ENCODE peak calls at places on chromosomes 2 and 18, in six cellular contexts. M is fibroblast of villous mesenchyme, Q is fibroblast of lung, D is fibroblast of the aortic adventitia, W is psoas muscle, X is AG04450. O is an unnamed sample.

GRCh38 chr2:126723281-126723815 is 67.4 kb downstream of the GYPC start:
- DNase-seq in M (no peak), Q (no peak), D (no peak), W (no peak), X (no peak), O (no peak)

GRCh38 chr2:75896779-75897366 is 186.2 kb upstream of the GCFC2 start:
- DNase-seq in M (no peak), Q (no peak), D (no peak), W (no peak), X (no peak), O (peak)

GRCh38 chr2:11945139-11946126 is 199.0 kb downstream of the LPIN1 start:
- DNase-seq in M (no peak), Q (no peak), D (no peak), W (no peak), X (no peak), O (no peak)

GRCh38 chr2:239443666-239444567 is 43.1 kb upstream of the HDAC4 start:
- DNase-seq in M (no peak), Q (peak), D (peak), W (no peak), X (no peak), O (no peak)

GRCh38 chr18:39624934-39625333 is 2059.3 kb upstream of the CELF4 start:
- DNase-seq in M (peak), Q (peak), D (peak), W (no peak), X (peak), O (peak)

GRCh38 chr18:7034924-7035323 is 82.7 kb downstream of the LAMA1 start:
- DNase-seq in M (no peak), Q (no peak), D (no peak), W (no peak), X (no peak), O (no peak)

GRCh38 chr2:23269747-23270146 is 115.2 kb upstream of the KLHL29 start:
- DNase-seq in M (no peak), Q (no peak), D (no peak), W (no peak), X (no peak), O (no peak)

GRCh38 chr2:239821694-239822075 is 203.5 kb downstream of the NDUFA10 start:
- DNase-seq in M (no peak), Q (no peak), D (no peak), W (no peak), X (no peak), O (no peak)

GRCh38 chr2:99822487-99823218 is 319.7 kb downstream of the AFF3 start:
- DNase-seq in M (no peak), Q (no peak), D (no peak), W (no peak), X (no peak), O (no peak)

GRCh38 chr2:25259744-25260124 is 82.0 kb downstream of the DNMT3A start:
- DNase-seq in M (no peak), Q (no peak), D (no peak), W (peak), X (no peak), O (no peak)

GRCh38 chr2:153388246-153388645 is 90.3 kb downstream of the RPRM start:
- DNase-seq in M (peak), Q (no peak), D (no peak), W (no peak), X (no peak), O (peak)

GRCh38 chr2:191285252-191285651 is 40.0 kb downstream of the MYO1B start:
- DNase-seq in M (no peak), Q (no peak), D (no peak), W (no peak), X (no peak), O (no peak)

GRCh38 chr2:42810971-42811865 is 18.8 kb upstream of the HAAO start:
- DNase-seq in M (peak), Q (peak), D (peak), W (peak), X (no peak), O (no peak)

GRCh38 chr18:9507565-9508088 is 32.3 kb downstream of the RALBP1 start:
- DNase-seq in M (peak), Q (no peak), D (no peak), W (no peak), X (no peak), O (no peak)

GRCh38 chr2:7794916-7795315 is 877.7 kb downstream of the RNF144A start:
- DNase-seq in M (no peak), Q (no peak), D (no peak), W (no peak), X (no peak), O (no peak)

GRCh38 chr18:61496374-61496773 is 163.1 kb downstream of the CDH20 start:
- DNase-seq in M (no peak), Q (no peak), D (no peak), W (no peak), X (no peak), O (no peak)

GRCh38 chr2:22499082-22499844 is 885.7 kb upstream of the KLHL29 start:
- DNase-seq in M (no peak), Q (no peak), D (no peak), W (no peak), X (no peak), O (no peak)

GRCh38 chr2:237485844-237486243 is 1.2 kb upstream of the MLPH start:
- DNase-seq in M (peak), Q (no peak), D (no peak), W (no peak), X (no peak), O (no peak)

GRCh38 chr2:170783549-170783948 is 13.4 kb downstream of the ERICH2 start:
- DNase-seq in M (no peak), Q (no peak), D (no peak), W (no peak), X (no peak), O (no peak)

GRCh38 chr2:201215963-201216362 is 33.0 kb downstream of the CASP10 start:
- DNase-seq in M (no peak), Q (no peak), D (no peak), W (no peak), X (no peak), O (no peak)

GRCh38 chr2:147547425-147547824 is 297.4 kb upstream of the ACVR2A start:
- DNase-seq in M (no peak), Q (no peak), D (peak), W (no peak), X (no peak), O (no peak)

GRCh38 chr2:177467646-177468045 is 75.1 kb downstream of the AGPS start:
- DNase-seq in M (peak), Q (peak), D (peak), W (no peak), X (no peak), O (peak)

GRCh38 chr2:240200230-240201051 is 60.0 kb upstream of the OTOS start:
- DNase-seq in M (peak), Q (peak), D (peak), W (no peak), X (no peak), O (no peak)

GRCh38 chr2:41930807-41931566 is 116.8 kb upstream of the PKDCC start:
- DNase-seq in M (peak), Q (peak), D (no peak), W (no peak), X (no peak), O (no peak)

GRCh38 chr2:96264656-96265348 is 995 bp downstream of the TMEM127 start:
- DNase-seq in M (peak), Q (peak), D (peak), W (peak), X (no peak), O (no peak)

GRCh38 chr2:71929482-71929772 is 218.2 kb downstream of the CYP26B1 start:
- DNase-seq in M (no peak), Q (no peak), D (no peak), W (no peak), X (no peak), O (no peak)

GRCh38 chr2:200447139-200447855 is 62.6 kb downstream of the KCTD18 start:
- DNase-seq in M (peak), Q (peak), D (no peak), W (no peak), X (peak), O (no peak)

GRCh38 chr2:165055081-165055879 is 100.0 kb upstream of the SLC38A11 start:
- DNase-seq in M (peak), Q (no peak), D (peak), W (no peak), X (no peak), O (no peak)

GRCh38 chr2:152407204-152407721 is 72.3 kb downstream of the FMNL2 start:
- DNase-seq in M (peak), Q (peak), D (peak), W (peak), X (no peak), O (no peak)

GRCh38 chr2:104849618-104850097 is 4.3 kb upstream of the POU3F3 start:
- DNase-seq in M (peak), Q (peak), D (peak), W (peak), X (peak), O (no peak)

GRCh38 chr2:220963930-220964329 is 608.2 kb downstream of the EPHA4 start:
- DNase-seq in M (no peak), Q (no peak), D (no peak), W (no peak), X (no peak), O (no peak)

GRCh38 chr2:129801575-129801974 is 177.9 kb upstream of the RAB6C start:
- DNase-seq in M (no peak), Q (peak), D (peak), W (no peak), X (no peak), O (peak)

GRCh38 chr18:49971462-49971861 is 158.1 kb upstream of the ACAA2 start:
- DNase-seq in M (no peak), Q (no peak), D (no peak), W (no peak), X (no peak), O (no peak)

GRCh38 chr18:49968649-49969309 is 155.4 kb upstream of the ACAA2 start:
- DNase-seq in M (no peak), Q (no peak), D (no peak), W (no peak), X (no peak), O (no peak)

GRCh38 chr18:49967914-49968313 is 154.6 kb upstream of the ACAA2 start:
- DNase-seq in M (no peak), Q (no peak), D (no peak), W (no peak), X (no peak), O (no peak)

GRCh38 chr18:49972535-49972934 is 159.2 kb upstream of the ACAA2 start:
- DNase-seq in M (no peak), Q (no peak), D (no peak), W (no peak), X (no peak), O (no peak)

GRCh38 chr18:49970288-49970687 is 157.0 kb upstream of the ACAA2 start:
- DNase-seq in M (no peak), Q (no peak), D (no peak), W (no peak), X (no peak), O (no peak)
- TF ChIP-seq CTCF in M (no peak), Q (no peak), D (no peak), W (no peak), X (no peak), O (no peak)

GRCh38 chr2:10817413-10817812 is 4.8 kb upstream of the PDIA6 start:
- DNase-seq in M (no peak), Q (no peak), D (no peak), W (no peak), X (no peak), O (no peak)
- TF ChIP-seq CTCF in M (peak), Q (peak), D (peak), W (no peak), X (peak), O (peak)

GRCh38 chr18:73647391-73647790 is 500.2 kb downstream of the FBXO15 start:
- DNase-seq in M (no peak), Q (no peak), D (peak), W (no peak), X (no peak), O (no peak)

GRCh38 chr18:73653836-73654235 is 493.8 kb downstream of the FBXO15 start:
- DNase-seq in M (no peak), Q (no peak), D (no peak), W (no peak), X (no peak), O (no peak)

DNA sequence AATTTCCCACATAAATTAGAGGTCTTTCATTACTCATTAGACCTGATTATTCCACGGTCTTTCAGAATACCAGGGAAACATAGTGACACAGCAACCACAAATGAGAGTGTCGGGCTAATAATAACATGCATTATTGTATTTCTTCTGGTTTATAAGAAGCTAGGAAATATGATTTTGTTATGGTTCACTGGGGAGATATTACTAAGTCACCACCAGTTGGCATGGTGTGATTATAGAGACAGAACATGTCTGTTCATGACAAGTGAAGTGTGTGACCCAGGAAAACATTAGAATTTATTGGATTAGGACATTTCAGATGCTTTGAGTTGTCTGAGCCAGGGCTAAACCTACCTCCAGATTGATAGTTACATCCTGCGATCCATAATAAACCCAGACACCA is 494.4 kb downstream of the FBXO15 start:
- DNase-seq in M (no peak), Q (no peak), D (no peak), W (no peak), X (no peak), O (no peak)
- TF ChIP-seq CTCF in M (no peak), Q (no peak), D (no peak), W (no peak), X (no peak), O (no peak)

DNA sequence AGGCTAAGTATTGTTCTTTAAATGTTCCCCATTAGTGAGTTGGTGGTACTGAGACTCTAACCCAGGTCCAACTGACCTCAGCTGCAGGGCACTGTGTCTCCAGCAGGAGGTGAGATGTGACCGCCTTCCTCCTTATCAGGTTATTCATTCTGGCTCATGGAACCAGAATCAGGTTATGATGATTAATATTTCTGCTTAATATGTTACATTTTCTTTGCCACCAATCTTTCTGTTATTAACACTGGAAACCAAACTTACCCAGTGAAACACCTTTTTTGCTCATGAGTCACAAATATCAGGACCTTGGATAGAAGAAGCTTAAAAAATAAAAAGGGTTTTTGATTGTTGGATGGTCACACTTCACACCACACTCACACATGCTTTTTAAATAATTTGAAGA is 85.4 kb downstream of the DPP4 start:
- DNase-seq in M (no peak), Q (no peak), D (no peak), W (no peak), X (no peak), O (no peak)
- TF ChIP-seq CTCF in M (peak), Q (no peak), D (peak), W (no peak), X (peak), O (peak)

GRCh38 chr2:2291500-2292260 is 39.4 kb downstream of the MYT1L start:
- DNase-seq in M (no peak), Q (no peak), D (no peak), W (no peak), X (no peak), O (no peak)
- TF ChIP-seq CTCF in M (no peak), Q (no peak), D (no peak), W (peak), X (no peak), O (peak)